ENCODE peak calls at places on chromosomes 16 and 17, in six cellular contexts. N is right lobe of liver, P is PC-9, D is lung, R is DND-41, Y is body of pancreas. E is an unnamed sample.

GRCh38 chr16:84851192-84852127 is 31.7 kb downstream of the CRISPLD2 start:
- DNase-seq in R (no peak), D (no peak), N (peak), Y (no peak), P (peak), E (no peak)

GRCh38 chr16:15652293-15653001 is 2.4 kb downstream of the NDE1 start:
- DNase-seq in P (no peak), N (no peak), D (no peak), Y (no peak), R (no peak), E (no peak)

GRCh38 chr17:13931752-13932477 is 137.4 kb upstream of the COX10 start:
- DNase-seq in N (peak), R (peak), P (no peak), Y (peak), D (peak), E (no peak)

GRCh38 chr17:31434404-31435050 is 43.1 kb downstream of the RAB11FIP4 start:
- DNase-seq in D (no peak), N (no peak), P (no peak), R (no peak), Y (no peak), E (no peak)

GRCh38 chr17:60300011-60300410 is 91.9 kb downstream of the USP32 start:
- DNase-seq in N (no peak), P (no peak), D (no peak), R (no peak), Y (no peak), E (no peak)

GRCh38 chr17:41692722-41693521 is 4.2 kb downstream of the EIF1 start:
- DNase-seq in N (no peak), D (no peak), Y (no peak), P (no peak), R (no peak), E (no peak)

GRCh38 chr17:31392856-31393748 is 1.6 kb downstream of the RAB11FIP4 start:
- DNase-seq in P (no peak), N (no peak), Y (no peak), R (no peak), D (no peak), E (no peak)

GRCh38 chr16:46972429-46972970 is 974 bp downstream of the DNAJA2 start:
- DNase-seq in Y (no peak), N (no peak), D (no peak), P (no peak), R (no peak), E (no peak)

GRCh38 chr17:29771561-29771960 is 148.8 kb upstream of the CORO6 start:
- DNase-seq in N (no peak), R (no peak), Y (no peak), P (no peak), D (no peak), E (no peak)

GRCh38 chr16:11006666-11007065 is 62.3 kb downstream of the CLEC16A start:
- DNase-seq in N (no peak), D (no peak), P (no peak), Y (no peak), R (no peak), E (no peak)

GRCh38 chr16:11005611-11005975 is 61.2 kb downstream of the CLEC16A start:
- DNase-seq in D (no peak), R (no peak), Y (no peak), P (no peak), N (no peak), E (no peak)

GRCh38 chr16:11004957-11005610 is 60.7 kb downstream of the CLEC16A start:
- DNase-seq in N (no peak), D (no peak), P (no peak), R (no peak), Y (no peak), E (no peak)

GRCh38 chr16:11009027-11009755 is 64.8 kb downstream of the CLEC16A start:
- DNase-seq in P (no peak), Y (no peak), R (no peak), N (no peak), D (no peak), E (no peak)

GRCh38 chr16:11007714-11008240 is 63.4 kb downstream of the CLEC16A start:
- DNase-seq in Y (no peak), R (no peak), D (no peak), N (no peak), P (no peak), E (no peak)
- H3K27ac ChIP-seq in Y (no peak), R (no peak), D (no peak), N (no peak), P (no peak), E (no peak)

GRCh38 chr17:11140501-11140900 is 100.5 kb upstream of the SHISA6 start:
- DNase-seq in D (no peak), P (no peak), Y (no peak), N (no peak), R (no peak), E (no peak)

GRCh38 chr17:11140028-11140427 is 101.0 kb upstream of the SHISA6 start:
- DNase-seq in N (no peak), Y (no peak), R (no peak), D (no peak), P (no peak), E (no peak)

GRCh38 chr17:11142231-11142630 is 98.8 kb upstream of the SHISA6 start:
- DNase-seq in D (no peak), Y (no peak), N (no peak), R (no peak), P (no peak), E (no peak)

GRCh38 chr17:11144358-11145233 is 96.4 kb upstream of the SHISA6 start:
- DNase-seq in R (peak), Y (peak), N (peak), D (peak), P (peak), E (no peak)
- TF ChIP-seq CTCF in R (peak), Y (peak), N (peak), D (no peak), P (peak), E (no peak)

GRCh38 chr16:30546115-30546514 is 11.5 kb upstream of the ZNF747 start:
- DNase-seq in D (no peak), P (no peak), Y (no peak), N (no peak), R (no peak), E (no peak)
- H3K27ac ChIP-seq in D (no peak), P (no peak), Y (no peak), N (no peak), R (no peak), E (no peak)

DNA sequence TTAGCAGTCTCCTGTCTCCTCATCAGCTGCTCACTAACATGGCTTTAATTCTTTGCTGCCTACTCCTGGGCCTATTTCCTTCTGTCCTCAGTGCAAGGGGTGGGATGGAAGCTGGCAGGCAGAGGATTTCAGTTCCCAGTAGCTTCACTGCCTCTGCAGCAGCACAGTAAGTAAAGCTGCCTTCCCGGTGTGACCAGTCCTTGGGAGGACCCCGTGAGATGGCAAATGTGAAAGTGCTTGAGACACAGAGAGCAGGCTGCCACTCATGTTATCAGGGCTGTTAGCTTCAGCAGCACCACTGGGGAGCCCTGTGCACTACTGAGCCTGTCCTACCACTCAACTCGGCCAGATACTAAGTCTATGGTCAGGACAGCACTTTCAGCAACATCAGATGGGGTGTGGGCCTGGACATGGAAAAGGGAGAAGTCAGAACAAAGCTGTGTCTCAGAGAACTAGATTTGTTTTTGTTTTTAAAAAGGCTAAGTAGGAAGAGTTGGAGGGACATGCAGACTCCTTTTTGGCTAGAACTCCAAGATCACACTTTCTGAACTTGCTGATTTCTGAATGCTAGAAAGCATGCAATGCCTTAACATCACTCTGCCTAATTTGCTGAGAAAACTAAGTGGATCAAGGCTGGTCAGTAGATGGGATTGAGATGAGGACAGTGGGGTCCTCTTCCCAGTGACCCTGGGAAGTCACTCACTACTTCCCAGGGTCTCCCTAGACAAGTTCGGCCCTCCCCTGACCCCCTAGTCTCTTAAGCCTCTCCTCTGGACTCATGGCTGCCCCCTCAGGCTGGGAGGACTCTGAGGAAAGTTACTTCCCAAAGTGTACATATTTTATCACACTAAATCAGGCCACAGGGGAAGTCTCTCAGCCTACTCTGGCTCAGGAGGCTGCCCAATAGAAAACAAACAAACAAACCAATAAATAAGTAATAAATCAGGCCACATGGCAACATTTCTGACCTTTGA is 1.1 kb downstream of the ACSF2 start:
- DNase-seq in N (peak), Y (peak), P (peak), R (peak), D (peak), E (peak)
- TF ChIP-seq CTCF in N (no peak), Y (peak), P (peak), R (peak), D (no peak), E (no peak)

DNA sequence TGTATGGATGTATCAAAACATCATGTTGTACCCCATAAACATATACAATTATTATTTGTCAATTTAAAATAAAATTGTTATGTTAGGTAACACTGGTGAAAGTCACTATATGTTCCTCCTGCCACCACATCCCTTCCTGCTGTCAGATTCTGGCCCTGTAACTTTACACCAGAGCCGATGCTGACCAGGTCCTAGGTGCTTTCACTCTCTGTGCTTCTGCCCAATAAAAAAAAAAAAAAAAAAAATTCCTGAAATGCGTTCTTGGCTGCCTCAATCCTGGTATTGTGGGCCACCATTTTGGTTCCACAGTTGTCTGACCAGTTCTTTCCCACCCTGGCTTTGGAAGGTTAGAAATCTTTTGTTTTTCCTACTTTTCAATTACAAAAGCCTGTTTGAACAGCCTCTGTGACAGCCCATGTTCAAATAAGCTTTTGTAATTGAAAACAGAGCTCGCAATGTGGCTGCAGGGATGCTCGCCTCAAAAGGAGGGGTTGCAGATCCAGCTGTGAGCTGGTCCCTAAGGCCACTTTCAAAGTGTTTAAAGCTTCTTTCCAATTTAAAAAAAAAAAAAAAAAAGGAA is 831.0 kb upstream of the EEF2KMT start:
- DNase-seq in R (no peak), D (no peak), N (no peak), Y (no peak), P (no peak), E (no peak)
- H3K27ac ChIP-seq in R (no peak), D (no peak), N (no peak), Y (no peak), P (no peak), E (no peak)

DNA sequence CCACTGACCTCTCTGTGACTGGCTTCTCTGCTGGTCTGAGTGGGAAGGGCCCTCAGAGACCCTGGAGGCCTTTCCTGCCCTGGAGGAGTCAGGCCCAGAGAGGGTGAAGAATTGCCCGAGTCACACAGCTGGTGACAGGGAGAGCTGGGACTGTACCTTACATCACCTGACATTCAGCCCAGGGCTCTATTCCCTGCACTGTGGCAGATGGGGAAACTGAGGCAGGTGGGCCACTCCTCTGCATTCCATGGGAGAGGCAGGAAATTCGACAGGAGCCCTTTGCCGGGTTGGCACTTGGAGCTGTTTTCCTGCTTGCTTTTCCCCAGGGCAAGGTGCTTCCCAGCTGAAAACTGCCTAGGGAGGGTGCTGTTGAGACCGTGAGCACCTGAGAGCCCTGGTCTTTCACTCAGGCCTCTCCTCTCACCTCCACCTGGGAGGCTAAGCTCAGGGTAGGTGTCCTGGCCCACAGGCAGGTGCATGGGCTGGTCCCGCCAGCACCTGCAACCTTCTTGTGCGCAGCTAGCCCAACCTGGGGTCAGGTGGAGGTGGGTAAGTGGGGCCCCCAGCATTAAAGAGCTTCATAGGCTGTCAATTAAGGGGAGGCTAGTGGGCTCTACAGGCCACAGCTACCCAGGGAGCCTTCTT is 8.5 kb downstream of the ADCY7 start:
- DNase-seq in R (no peak), N (no peak), D (no peak), P (no peak), Y (no peak), E (no peak)
- TF ChIP-seq CTCF in R (no peak), N (no peak), D (no peak), P (no peak), Y (no peak), E (no peak)

GRCh38 chr16:90077757-90078593 is 844 bp upstream of the PRDM7 start:
- DNase-seq in D (no peak), R (no peak), P (peak), N (peak), Y (peak), E (peak)
- H3K27ac ChIP-seq in D (peak), R (no peak), P (no peak), N (peak), Y (peak), E (peak)

DNA sequence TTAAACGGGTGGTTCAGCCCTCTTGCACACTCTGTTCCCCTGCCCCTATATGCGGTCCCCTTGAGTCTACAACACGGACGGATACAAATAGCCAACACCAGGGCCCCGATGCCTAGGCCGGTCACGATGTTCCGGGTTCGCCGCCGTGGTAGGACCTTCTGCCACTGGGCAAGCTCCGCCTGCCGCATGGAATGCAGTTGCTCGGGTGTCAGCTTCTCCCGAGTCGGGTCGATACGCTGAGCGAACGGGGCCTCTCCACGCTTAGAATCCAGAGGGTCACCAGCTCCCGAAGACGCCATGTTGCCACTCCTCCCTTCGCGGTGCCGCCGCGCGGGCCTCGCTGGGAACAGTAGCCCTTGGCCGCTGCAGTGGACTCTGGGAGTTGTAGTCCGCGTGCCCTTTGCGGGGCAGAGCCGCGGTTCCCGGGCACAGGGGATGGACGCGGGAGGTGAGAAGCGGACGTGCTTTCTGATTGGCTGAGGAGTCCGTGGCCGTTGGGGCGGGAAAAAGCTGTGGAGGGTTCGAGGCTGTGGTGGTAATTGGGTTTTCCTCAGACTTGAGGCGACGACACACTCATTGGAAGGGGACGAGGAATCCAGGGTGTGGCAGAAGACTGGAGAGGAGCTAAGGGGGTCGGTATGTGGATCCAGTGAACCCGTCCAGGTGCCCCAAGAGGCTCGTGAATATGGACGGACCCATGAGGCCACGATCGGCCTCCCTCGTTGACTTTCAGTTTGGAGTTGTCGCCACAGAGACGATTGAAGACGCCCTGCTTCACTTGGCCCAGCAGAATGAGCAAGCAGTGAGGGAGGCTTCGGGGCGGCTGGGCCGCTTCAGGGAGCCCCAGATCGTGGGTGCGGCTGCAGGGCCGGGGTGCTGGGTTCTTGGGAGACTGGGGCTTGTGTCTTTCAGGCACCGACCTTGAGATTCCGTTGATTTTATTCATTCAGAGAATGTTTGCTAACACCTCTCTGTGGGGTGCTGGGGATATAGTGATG is at the start of the genes CNTD1 and COA3:
- DNase-seq in R (peak), D (peak), P (peak), Y (peak), N (peak), E (peak)
- TF ChIP-seq CTCF in R (peak), D (no peak), P (no peak), Y (no peak), N (no peak), E (no peak)